ENCODE peak calls at places on chromosomes 11 and 22, in nine cellular contexts. P, W, G, M, E, Y, V, O and U are unnamed samples.

GRCh38 chr22:35315855-35316745 is 16.4 kb downstream of the TOM1 start:
- DNase-seq in P (no peak), W (no peak), G (no peak), M (no peak), E (no peak), Y (no peak), V (no peak), O (no peak), U (no peak)

GRCh38 chr11:122040476-122040875 is 75.5 kb downstream of the BLID start:
- DNase-seq in P (no peak), W (peak; percentile 13), G (no peak), M (no peak), E (no peak), Y (no peak), V (no peak), O (no peak), U (no peak)

GRCh38 chr11:9852465-9852864 is 188.6 kb downstream of the SWAP70 start:
- DNase-seq in P (no peak), W (peak; percentile 66), G (no peak), M (no peak), E (peak; percentile 22), Y (no peak), V (no peak), O (no peak), U (no peak)

GRCh38 chr11:118908931-118909618 is 16.7 kb downstream of the BCL9L start:
- DNase-seq in P (peak; percentile 87), W (peak; percentile 95), G (peak; percentile 67), M (peak; percentile 96), E (peak; percentile 85), Y (no peak), V (peak; percentile 92), O (peak; percentile 99), U (no peak)

GRCh38 chr11:33179431-33179830 is 18.2 kb upstream of the CSTF3 start:
- DNase-seq in P (no peak), W (no peak), G (no peak), M (no peak), E (no peak), Y (no peak), V (no peak), O (no peak), U (no peak)

GRCh38 chr22:50730013-50730891 is 7.8 kb upstream of the ACR start:
- DNase-seq in P (no peak), W (no peak), G (no peak), M (no peak), E (no peak), Y (no peak), V (no peak), O (peak; percentile 8), U (no peak)

GRCh38 chr11:99069831-99070444 is 49.2 kb downstream of the CNTN5 start:
- DNase-seq in P (no peak), W (peak; percentile 37), G (no peak), M (no peak), E (peak; percentile 4), Y (no peak), V (no peak), O (no peak), U (no peak)

GRCh38 chr22:42366815-42367581 is 65.2 kb downstream of the NFAM1 start:
- DNase-seq in P (no peak), W (no peak), G (no peak), M (no peak), E (no peak), Y (no peak), V (no peak), O (no peak), U (no peak)

GRCh38 chr22:38784035-38784434 is 9.9 kb downstream of the DNAL4 start:
- DNase-seq in P (no peak), W (no peak), G (no peak), M (no peak), E (no peak), Y (no peak), V (no peak), O (no peak), U (no peak)

GRCh38 chr11:121194731-121195596 is 93.9 kb downstream of the TECTA start:
- DNase-seq in P (peak; percentile 54), W (peak; percentile 65), G (no peak), M (peak; percentile 57), E (peak; percentile 6), Y (peak; percentile 33), V (peak; percentile 64), O (peak; percentile 68), U (peak; percentile 5)

GRCh38 chr22:37533995-37534394 is 14.8 kb upstream of the CARD10 start:
- DNase-seq in P (peak; percentile 76), W (peak; percentile 83), G (no peak), M (peak; percentile 82), E (no peak), Y (no peak), V (peak; percentile 88), O (no peak), U (peak; percentile 64)

GRCh38 chr22:42797021-42797420 is 60.1 kb downstream of the ARFGAP3 start:
- DNase-seq in P (no peak), W (no peak), G (no peak), M (no peak), E (no peak), Y (no peak), V (peak; percentile 27), O (no peak), U (no peak)

GRCh38 chr11:130995266-130995665 is 79.0 kb upstream of the SNX19 start:
- DNase-seq in P (no peak), W (no peak), G (no peak), M (no peak), E (no peak), Y (no peak), V (no peak), O (no peak), U (no peak)

GRCh38 chr11:77497368-77497767 is 23.5 kb upstream of the PAK1 start:
- DNase-seq in P (no peak), W (no peak), G (no peak), M (no peak), E (no peak), Y (no peak), V (peak; percentile 13), O (no peak), U (no peak)

GRCh38 chr22:46881373-46882118 is 119.1 kb downstream of the TBC1D22A start:
- DNase-seq in P (peak; percentile 21), W (no peak), G (no peak), M (peak; percentile 26), E (no peak), Y (no peak), V (peak; percentile 73), O (no peak), U (peak; percentile 38)

GRCh38 chr11:61666684-61667297 is 13.4 kb upstream of the DAGLA start:
- DNase-seq in P (no peak), W (no peak), G (no peak), M (no peak), E (no peak), Y (no peak), V (no peak), O (no peak), U (no peak)

GRCh38 chr11:69396051-69396947 is 85.2 kb upstream of the LINC01488 start:
- DNase-seq in P (no peak), W (no peak), G (no peak), M (no peak), E (no peak), Y (no peak), V (no peak), O (no peak), U (no peak)

GRCh38 chr22:19763141-19764049 is 2.8 kb downstream of the TBX1 start:
- DNase-seq in P (no peak), W (no peak), G (no peak), M (no peak), E (no peak), Y (no peak), V (no peak), O (no peak), U (no peak)
- H3K4me3 ChIP-seq in P (no peak overlapping the region), W (no peak overlapping the region), G (no peak overlapping the region), M (peak overlapping the region; percentile 74), E (peak overlapping the region; percentile 46), Y (no peak overlapping the region), V (no peak overlapping the region), O (no peak overlapping the region), U (no peak overlapping the region)

GRCh38 chr11:102110761-102111010 is 439 bp downstream of the YAP1 start:
- DNase-seq in P (no peak), W (no peak), G (no peak), M (no peak), E (no peak), Y (no peak), V (no peak), O (no peak), U (no peak)
- H3K4me3 ChIP-seq in P (peak overlapping the region; percentile 87), W (peak overlapping the region; percentile 90), G (peak overlapping the region; percentile 69), M (peak overlapping the region; percentile 91), E (peak overlapping the region; percentile 80), Y (peak overlapping the region; percentile 26), V (peak overlapping the region; percentile 89), O (peak overlapping the region; percentile 55), U (peak overlapping the region; percentile 95)

GRCh38 chr11:65047581-65048422 is 6.8 kb downstream of the SAC3D1 start:
- DNase-seq in P (no peak), W (no peak), G (no peak), M (peak; percentile 22), E (no peak), Y (no peak), V (no peak), O (no peak), U (no peak)
- H3K4me3 ChIP-seq in P (peak overlapping the region; percentile 36), W (peak overlapping the region; percentile 37), G (peak overlapping the region; percentile 46), M (peak overlapping the region; percentile 63), E (peak overlapping the region; percentile 45), Y (peak overlapping the region; percentile 30), V (peak overlapping the region; percentile 22), O (no peak overlapping the region), U (peak overlapping the region; percentile 32)

GRCh38 chr11:124865181-124865901 is at the start of gene ROBO3:
- DNase-seq in P (no peak), W (peak; percentile 17), G (no peak), M (no peak), E (no peak), Y (no peak), V (no peak), O (peak; percentile 33), U (no peak)
- H3K4me3 ChIP-seq in P (peak within 1 kb of the TSS; percentile 9), W (peak within 1 kb of the TSS; percentile 22), G (peak within 1 kb of the TSS; percentile 46), M (peak within 1 kb of the TSS; percentile 24), E (peak within 1 kb of the TSS; percentile 36), Y (no peak within 1 kb of the TSS), V (peak within 1 kb of the TSS; percentile 20), O (peak within 1 kb of the TSS; percentile 41), U (no peak within 1 kb of the TSS)